ENCODE peak calls at places on chromosome 11, in eight cellular contexts. N is K562, H is Panc1, Z is HCT116, Q is GM12878, R is SK-N-SH, W is GM23338, U is HepG2. L is an unnamed sample.
A peak's percentile ranks its signal among the peaks of the same experiment; 100 is the strongest.

GRCh38 chr11:75432911-75433321 is at the start of gene KLHL35:
- DNase-seq in N (no peak), H (no peak), Z (no peak), Q (no peak), R (no peak), W (no peak), U (no peak), L (no peak)

GRCh38 chr11:118003021-118003423 is 16.8 kb downstream of the IL10RA start:
- DNase-seq in N (peak; percentile 58), H (no peak), Z (no peak), Q (no peak), R (no peak), W (no peak), U (no peak), L (no peak)

GRCh38 chr11:33444835-33445594 is 187.8 kb downstream of the HIPK3 start:
- DNase-seq in N (no peak), H (no peak), Z (no peak), Q (no peak), R (no peak), W (no peak), U (no peak), L (no peak)

GRCh38 chr11:65439331-65440181 is 17.0 kb downstream of the NEAT1 start:
- DNase-seq in N (no peak), H (no peak), Z (no peak), Q (no peak), R (no peak), W (no peak), U (no peak), L (no peak)

GRCh38 chr11:10902756-10903155 is 44.9 kb upstream of the ZBED5 start:
- DNase-seq in N (no peak), H (no peak), Z (no peak), Q (no peak), R (no peak), W (no peak), U (no peak), L (no peak)

GRCh38 chr11:130513132-130513531 is 64.7 kb downstream of the ADAMTS15 start:
- DNase-seq in N (no peak), H (no peak), Z (no peak), Q (no peak), R (no peak), W (no peak), U (no peak), L (no peak)

GRCh38 chr11:65616575-65617001 is 1.0 kb downstream of the PCNX3 start:
- DNase-seq in N (no peak), H (no peak), Z (no peak), Q (no peak), R (no peak), W (no peak), U (peak; percentile 92), L (no peak)

GRCh38 chr11:76316726-76317125 is 64.2 kb downstream of the THAP12 start:
- DNase-seq in N (no peak), H (no peak), Z (no peak), Q (no peak), R (no peak), W (no peak), U (no peak), L (no peak)

GRCh38 chr11:44817207-44817944 is 90.6 kb downstream of the TSPAN18 start:
- DNase-seq in N (no peak), H (no peak), Z (no peak), Q (no peak), R (no peak), W (no peak), U (no peak), L (no peak)

GRCh38 chr11:71301858-71302533 is 49.6 kb upstream of the SHANK2 start:
- DNase-seq in N (no peak), H (no peak), Z (no peak), Q (no peak), R (no peak), W (no peak), U (no peak), L (no peak)

GRCh38 chr11:63489879-63490278 is 1.1 kb downstream of the PLAAT5 start:
- DNase-seq in N (no peak), H (no peak), Z (no peak), Q (no peak), R (no peak), W (peak; percentile 74), U (no peak), L (no peak)

GRCh38 chr11:74306440-74307175 is 4.8 kb downstream of the P4HA3 start:
- DNase-seq in N (no peak), H (no peak), Z (no peak), Q (no peak), R (no peak), W (no peak), U (no peak), L (no peak)

GRCh38 chr11:119592642-119593041 is 136.4 kb downstream of the NECTIN1 start:
- DNase-seq in N (no peak), H (no peak), Z (no peak), Q (no peak), R (no peak), W (no peak), U (no peak), L (no peak)

GRCh38 chr11:5564259-5565019 is 16.1 kb upstream of the OR52H1 start:
- DNase-seq in N (no peak), H (no peak), Z (no peak), Q (no peak), R (no peak), W (no peak), U (no peak), L (no peak)
- TF ChIP-seq REST in N (no peak), H (no peak), Z (no peak), Q (no peak), R (no peak), W (no peak), U (no peak), L (no peak)

GRCh38 chr11:12141283-12141682 is 30.9 kb downstream of the MICAL2 start:
- DNase-seq in N (no peak), H (no peak), Z (no peak), Q (no peak), R (no peak), W (no peak), U (no peak), L (no peak)

GRCh38 chr11:12140186-12140938 is 30.0 kb downstream of the MICAL2 start:
- DNase-seq in N (no peak), H (no peak), Z (no peak), Q (no peak), R (no peak), W (no peak), U (no peak), L (no peak)

GRCh38 chr11:12137005-12137690 is 26.8 kb downstream of the MICAL2 start:
- DNase-seq in N (no peak), H (no peak), Z (no peak), Q (no peak), R (no peak), W (no peak), U (peak; percentile 28), L (no peak)

GRCh38 chr11:12137938-12138731 is 27.7 kb downstream of the MICAL2 start:
- DNase-seq in N (no peak), H (no peak), Z (no peak), Q (no peak), R (peak; percentile 38), W (no peak), U (no peak), L (no peak)

GRCh38 chr11:12139144-12139881 is 28.9 kb downstream of the MICAL2 start:
- DNase-seq in N (no peak), H (no peak), Z (no peak), Q (no peak), R (no peak), W (no peak), U (no peak), L (no peak)
- TF ChIP-seq POLR2AphosphoS5 in N (no peak), H (no peak), Z (no peak), Q (no peak), R (no peak), W (no peak), U (no peak), L (no peak)

GRCh38 chr11:110249066-110249465 is 47.3 kb downstream of the RDX start:
- DNase-seq in N (no peak), H (no peak), Z (no peak), Q (no peak), R (no peak), W (no peak), U (no peak), L (no peak)
- TF ChIP-seq REST in N (no peak), H (no peak), Z (no peak), Q (no peak), R (no peak), W (no peak), U (no peak), L (no peak)

GRCh38 chr11:110991621-110992355 is 253.7 kb upstream of the POU2AF2 start:
- DNase-seq in N (no peak), H (no peak), Z (no peak), Q (no peak), R (no peak), W (no peak), U (no peak), L (no peak)
- TF ChIP-seq POLR2AphosphoS5 in N (no peak), H (no peak), Z (no peak), Q (no peak), R (no peak), W (no peak), U (no peak), L (no peak)

DNA sequence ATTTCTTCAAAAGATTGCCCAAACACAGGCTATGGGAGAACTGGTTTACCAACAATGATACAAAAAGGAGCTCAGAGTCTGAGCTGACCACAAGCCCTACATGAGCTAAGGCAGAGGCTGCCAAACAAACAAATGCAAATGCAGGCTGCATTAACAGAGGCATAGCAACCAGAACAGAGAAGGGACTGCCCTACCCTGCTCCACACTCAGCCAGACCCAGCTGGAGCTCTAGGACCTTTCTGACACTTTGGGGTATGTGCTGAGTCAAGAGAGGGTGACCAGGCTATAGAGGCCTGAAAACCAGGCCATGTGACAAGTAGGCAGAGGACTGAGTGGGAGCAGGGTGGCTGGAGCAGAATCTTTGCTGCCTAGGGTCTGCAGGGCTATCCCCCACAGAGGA is 17.8 kb upstream of the P2RY2 start:
- DNase-seq in N (no peak), H (no peak), Z (no peak), Q (no peak), R (no peak), W (peak; percentile 54), U (no peak), L (no peak)
- TF ChIP-seq REST in N (no peak), H (no peak), Z (no peak), Q (no peak), R (no peak), W (no peak), U (no peak), L (no peak)

DNA sequence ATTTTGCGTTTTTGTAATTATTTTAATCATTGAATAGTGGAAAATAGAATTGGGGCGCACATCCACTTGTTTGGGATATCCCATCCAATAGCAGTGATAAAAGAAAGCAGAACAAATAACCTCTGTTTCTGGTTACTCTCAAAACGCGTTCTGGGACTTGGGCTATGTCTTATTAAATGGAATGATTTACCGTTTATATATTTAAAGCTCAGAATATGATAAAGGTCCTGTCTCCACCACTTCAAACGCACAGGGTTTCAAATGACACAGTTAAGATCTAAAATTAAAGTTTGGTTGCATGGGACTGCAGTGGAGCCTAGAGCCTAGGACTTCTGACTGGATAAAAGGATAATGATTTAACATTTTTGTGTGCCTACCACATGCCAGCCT is 2.3 kb upstream of the HSPA8 start:
- DNase-seq in N (no peak), H (no peak), Z (no peak), Q (no peak), R (no peak), W (no peak), U (no peak), L (no peak)
- TF ChIP-seq POLR2AphosphoS5 in N (no peak), H (no peak), Z (no peak), Q (no peak), R (no peak), W (no peak), U (no peak), L (no peak)